ENCODE peak calls at places on chromosomes 5 and 9, in seven cellular contexts. K is naive thymus-derived CD4-positive, alpha-beta T cell; C is CD4-positive, alpha-beta T cell; U is HL-60; L is breast epithelium; Z is neuronal stem cell; I is heart right ventricle. M is an unnamed sample.

GRCh38 chr9:113537227-113537810 is 73.8 kb downstream of the RGS3 start:
- DNase-seq in K (no peak), C (no peak), U (no peak), L (no peak), Z (no peak), I (no peak), M (no peak)

GRCh38 chr5:107809201-107810034 is 138.7 kb upstream of the EFNA5 start:
- DNase-seq in K (no peak), C (no peak), U (no peak), L (no peak), Z (no peak), I (no peak), M (no peak)

GRCh38 chr9:89822996-89823395 is 218.2 kb downstream of the GADD45G start:
- DNase-seq in K (no peak), C (no peak), U (no peak), L (no peak), Z (no peak), I (no peak), M (no peak)

GRCh38 chr5:72177538-72177937 is 70.3 kb downstream of the MAP1B start:
- DNase-seq in K (no peak), C (no peak), U (no peak), L (no peak), Z (no peak), I (no peak), M (no peak)

GRCh38 chr5:1101991-1102713 is 9.7 kb downstream of the SLC12A7 start:
- DNase-seq in K (no peak), C (no peak), U (no peak), L (no peak), Z (peak), I (peak), M (no peak)

GRCh38 chr5:147558131-147558730 is 48.4 kb upstream of the DPYSL3 start:
- DNase-seq in K (no peak), C (no peak), U (no peak), L (no peak), Z (no peak), I (no peak), M (no peak)

GRCh38 chr9:92097997-92098482 is 17.2 kb downstream of the SPTLC1 start:
- DNase-seq in K (peak), C (peak), U (no peak), L (peak), Z (no peak), I (peak), M (no peak)

GRCh38 chr9:33416996-33417395 is 14.6 kb upstream of the AQP7 start:
- DNase-seq in K (peak), C (peak), U (no peak), L (no peak), Z (no peak), I (no peak), M (no peak)

GRCh38 chr9:12775963-12776774 is 1.3 kb downstream of the LURAP1L start:
- DNase-seq in K (no peak), C (no peak), U (peak), L (peak), Z (peak), I (peak), M (peak)

GRCh38 chr5:125162714-125163113 is 416.3 kb upstream of the ZNF608 start:
- DNase-seq in K (no peak), C (no peak), U (no peak), L (no peak), Z (no peak), I (no peak), M (no peak)

GRCh38 chr5:64811050-64811640 is 42.4 kb downstream of the CWC27 start:
- DNase-seq in K (peak), C (no peak), U (peak), L (no peak), Z (peak), I (peak), M (peak)

GRCh38 chr9:33117306-33117705 is 40.8 kb upstream of the SMU1 start:
- DNase-seq in K (no peak), C (no peak), U (no peak), L (no peak), Z (no peak), I (no peak), M (peak)

GRCh38 chr9:125189011-125189360 is 617 bp downstream of the PPP6C start:
- DNase-seq in K (peak), C (no peak), U (peak), L (peak), Z (peak), I (peak), M (no peak)

GRCh38 chr5:6592611-6593010 is 40.2 kb downstream of the NSUN2 start:
- DNase-seq in K (no peak), C (no peak), U (no peak), L (no peak), Z (no peak), I (no peak), M (no peak)

GRCh38 chr5:179762781-179763176 is 30.2 kb downstream of the MAML1 start:
- DNase-seq in K (no peak), C (no peak), U (peak), L (no peak), Z (no peak), I (no peak), M (no peak)

GRCh38 chr5:145777445-145778063 is 57.6 kb downstream of the PRELID2 start:
- DNase-seq in K (no peak), C (no peak), U (no peak), L (no peak), Z (no peak), I (no peak), M (no peak)

GRCh38 chr9:27763831-27764230 is 190.6 kb upstream of the C9orf72 start:
- DNase-seq in K (no peak), C (no peak), U (no peak), L (no peak), Z (no peak), I (no peak), M (no peak)

GRCh38 chr5:95241635-95242034 is 43.3 kb downstream of the MCTP1 start:
- DNase-seq in K (no peak), C (no peak), U (no peak), L (no peak), Z (no peak), I (no peak), M (no peak)

GRCh38 chr5:33565304-33565703 is 124.5 kb downstream of the TARS1 start:
- DNase-seq in K (no peak), C (no peak), U (no peak), L (no peak), Z (no peak), I (peak), M (no peak)
- H3K27ac ChIP-seq in K (no peak), C (no peak), U (no peak), L (no peak), Z (no peak), I (peak), M (no peak)

GRCh38 chr5:43433381-43433780 is 21.2 kb upstream of the CCL28 start:
- DNase-seq in K (no peak), C (no peak), U (no peak), L (no peak), Z (no peak), I (no peak), M (no peak)

GRCh38 chr5:43437062-43437660 is 25.0 kb upstream of the CCL28 start:
- DNase-seq in K (no peak), C (no peak), U (no peak), L (no peak), Z (no peak), I (no peak), M (no peak)

GRCh38 chr5:43429016-43429415 is 16.8 kb upstream of the CCL28 start:
- DNase-seq in K (no peak), C (no peak), U (no peak), L (no peak), Z (no peak), I (no peak), M (no peak)

GRCh38 chr5:43429706-43430105 is 17.5 kb upstream of the CCL28 start:
- DNase-seq in K (no peak), C (no peak), U (no peak), L (no peak), Z (no peak), I (no peak), M (no peak)

GRCh38 chr5:43432486-43433365 is 20.5 kb upstream of the CCL28 start:
- DNase-seq in K (no peak), C (no peak), U (peak), L (peak), Z (no peak), I (peak), M (peak)
- H3K27ac ChIP-seq in K (no peak), C (no peak), U (no peak), L (peak), Z (no peak), I (no peak), M (peak)

DNA sequence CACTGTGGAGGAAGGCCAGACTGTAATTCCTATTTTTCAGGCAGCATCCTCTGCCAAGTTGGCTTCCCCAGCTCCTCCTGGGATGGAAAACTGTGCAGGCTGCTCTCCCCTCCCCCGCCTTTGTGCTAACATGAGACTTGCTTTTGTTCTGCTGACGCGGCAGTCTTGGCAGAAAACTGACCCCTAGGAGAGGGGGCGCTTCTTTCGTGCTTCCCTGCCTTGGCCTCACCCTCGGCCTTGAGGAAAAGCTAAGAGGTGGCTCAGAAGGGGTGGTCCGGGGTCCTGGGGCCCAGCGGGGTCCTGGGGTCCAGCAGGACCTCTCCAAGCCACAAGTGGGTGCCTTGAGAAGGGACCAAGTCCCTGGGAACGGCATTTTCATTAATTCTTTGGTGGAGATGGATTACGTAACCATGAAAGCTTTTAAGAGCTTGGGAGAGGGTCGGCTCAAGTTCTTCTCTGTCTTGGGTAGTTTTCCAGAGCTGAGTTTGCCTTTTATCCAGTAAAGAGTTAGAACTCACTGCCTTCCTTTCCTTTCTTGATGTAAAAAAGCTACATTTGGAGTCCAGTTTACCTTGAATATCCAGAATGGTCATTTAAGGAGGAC is 51.0 kb downstream of the SH3PXD2B start:
- DNase-seq in K (no peak), C (no peak), U (no peak), L (peak), Z (peak), I (peak), M (no peak)
- H3K27ac ChIP-seq in K (no peak), C (no peak), U (no peak), L (peak), Z (no peak), I (peak), M (no peak)

DNA sequence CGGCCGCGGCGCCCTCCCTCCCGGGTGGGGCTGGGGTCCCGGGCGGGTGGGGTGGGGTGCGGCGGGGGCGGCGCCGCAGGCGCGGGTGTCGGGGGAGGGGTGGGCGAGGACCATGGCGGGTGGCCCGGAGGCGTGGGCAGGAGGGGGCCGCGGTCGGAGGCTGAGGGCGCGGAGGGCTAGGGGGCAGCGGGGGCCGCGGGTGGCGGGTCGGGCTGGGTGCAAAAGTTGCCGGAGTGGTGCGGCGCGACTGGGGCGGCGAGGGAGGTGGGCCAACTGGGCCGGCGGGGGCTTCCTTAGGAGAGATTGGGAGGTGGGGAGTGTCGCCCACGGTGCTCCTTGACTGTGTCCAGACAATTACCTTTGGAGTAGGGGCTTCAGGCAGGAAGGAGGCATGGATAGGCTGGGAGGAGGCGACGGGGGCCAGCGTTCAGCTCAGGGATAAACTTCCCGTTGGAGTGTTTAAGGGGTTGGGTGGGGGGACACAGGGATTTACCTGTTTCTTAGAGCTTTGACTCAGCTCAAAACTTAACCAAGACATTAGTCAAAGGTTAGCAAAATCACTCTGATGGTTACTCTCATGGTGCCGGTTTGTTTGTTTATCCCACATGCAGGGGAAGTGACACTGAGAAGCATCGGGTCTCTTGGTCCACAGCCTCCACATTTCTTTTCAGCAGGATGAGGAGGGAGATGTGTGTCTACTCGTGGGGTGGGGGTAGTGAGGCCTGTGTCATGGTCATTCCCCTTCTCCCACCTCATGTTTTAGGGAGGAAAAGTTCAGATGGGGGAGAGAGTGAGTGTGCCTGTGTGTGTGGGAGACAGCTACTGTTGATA is 869 bp downstream of the CSNK1G3 start:
- DNase-seq in K (peak), C (peak), U (no peak), L (no peak), Z (peak), I (peak), M (peak)
- H3K27ac ChIP-seq in K (peak), C (no peak), U (peak), L (peak), Z (peak), I (peak), M (peak)

GRCh38 chr5:172264814-172265213 is 18.8 kb downstream of the UBTD2 start:
- DNase-seq in K (no peak), C (no peak), U (no peak), L (no peak), Z (no peak), I (no peak), M (no peak)

GRCh38 chr5:172267943-172268342 is 15.6 kb downstream of the UBTD2 start:
- DNase-seq in K (no peak), C (no peak), U (no peak), L (no peak), Z (no peak), I (no peak), M (no peak)

GRCh38 chr5:172266071-172266675 is 17.4 kb downstream of the UBTD2 start:
- DNase-seq in K (no peak), C (no peak), U (no peak), L (no peak), Z (no peak), I (no peak), M (no peak)

DNA sequence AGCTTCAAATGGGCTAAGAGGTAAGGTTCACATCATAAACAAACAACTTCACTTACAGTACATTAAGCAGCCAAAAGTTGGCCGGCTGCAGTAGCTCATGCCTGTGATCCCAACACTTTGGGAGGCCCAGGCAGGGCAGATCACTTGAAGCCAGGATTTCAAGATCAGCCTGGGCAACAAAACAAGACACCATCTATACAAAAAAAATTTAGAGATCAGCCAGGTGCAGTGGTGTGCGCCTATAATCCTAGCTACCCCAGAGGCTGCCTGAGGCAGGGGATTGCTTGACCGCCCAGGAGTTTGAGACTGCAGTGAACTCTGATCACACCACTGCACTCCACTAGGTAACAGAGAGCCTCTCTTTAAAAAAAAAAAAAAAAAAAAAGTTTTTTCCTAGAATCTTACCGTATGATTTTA is 16.9 kb downstream of the UBTD2 start:
- DNase-seq in K (no peak), C (no peak), U (no peak), L (no peak), Z (no peak), I (no peak), M (no peak)
- H3K27ac ChIP-seq in K (no peak), C (no peak), U (no peak), L (no peak), Z (no peak), I (no peak), M (no peak)

DNA sequence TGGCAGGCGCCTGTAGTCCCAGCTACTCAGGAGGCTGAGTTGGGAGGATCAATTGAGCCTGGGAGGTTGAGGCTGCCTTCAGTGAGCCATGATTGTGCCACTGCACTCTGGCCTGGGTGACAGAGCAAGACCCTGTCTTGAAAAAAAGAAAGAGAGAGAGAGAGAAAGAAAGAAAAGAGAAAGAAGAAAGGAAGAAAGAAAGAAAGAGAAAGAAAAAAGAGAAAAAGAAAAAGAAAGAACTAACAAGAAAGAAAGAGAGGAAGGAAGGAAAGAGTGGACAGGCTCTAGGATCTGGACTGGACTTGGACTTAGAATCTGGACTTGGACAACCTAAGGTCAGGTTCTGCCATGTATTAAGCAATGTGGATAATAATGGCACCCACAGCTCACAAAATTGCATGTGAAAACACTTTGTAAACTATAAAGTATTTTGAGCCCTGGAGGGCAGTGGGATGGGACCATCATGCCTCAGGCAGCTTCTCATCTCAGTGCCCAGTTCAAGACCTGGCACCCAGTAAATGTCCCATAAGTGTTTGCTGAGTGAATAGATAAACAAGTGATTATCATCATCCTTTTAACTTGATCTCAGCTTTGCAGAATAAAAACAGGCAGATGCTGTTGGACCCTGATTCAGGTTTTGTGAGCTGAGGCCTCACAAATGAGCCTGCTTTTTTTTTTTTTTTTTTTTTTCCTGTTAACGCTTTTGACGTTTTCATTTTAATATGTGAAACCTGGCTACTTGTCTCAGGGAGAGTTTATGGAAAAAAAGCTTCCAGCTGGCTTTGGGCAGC is 12.8 kb upstream of the PHF19 start:
- DNase-seq in K (no peak), C (no peak), U (no peak), L (no peak), Z (no peak), I (no peak), M (no peak)
- H3K27ac ChIP-seq in K (peak), C (peak), U (peak), L (no peak), Z (no peak), I (no peak), M (no peak)

GRCh38 chr5:143113461-143113860 is 290.0 kb downstream of the NR3C1 start:
- DNase-seq in K (no peak), C (no peak), U (no peak), L (no peak), Z (no peak), I (no peak), M (no peak)
- H3K27ac ChIP-seq in K (no peak), C (no peak), U (no peak), L (no peak), Z (no peak), I (no peak), M (no peak)

M was measured in PC-3.